ENCODE peak calls at places on chromosomes 11 and 22, in seven cellular contexts. P is AG09309, D is nephron progenitor cell, J is heart right ventricle, H is fibroblast of pulmonary artery, L is endothelial cell, Q is brain microvascular endothelial cell. G is an unnamed sample.

GRCh38 chr11:122863704-122864326 is 18.7 kb upstream of the JHY start:
- DNase-seq in P (no peak), L (peak; percentile 47), H (peak; percentile 67), J (peak; percentile 24), Q (peak; percentile 64), D (peak; percentile 49), G (no peak)

GRCh38 chr11:117220999-117221774 is 10.7 kb downstream of the PCSK7 start:
- DNase-seq in L (no peak), D (no peak), Q (no peak), H (peak; percentile 60), J (peak; percentile 40), P (no peak), G (peak; percentile 32)

GRCh38 chr22:19903031-19903430 is 38.5 kb upstream of the COMT start:
- DNase-seq in Q (no peak), L (no peak), H (no peak), J (no peak), D (peak; percentile 71), P (no peak), G (no peak)

GRCh38 chr22:33919591-33920501 is at the start of gene LARGE1:
- DNase-seq in H (peak; percentile 31), Q (no peak), J (peak; percentile 54), D (peak; percentile 63), L (peak; percentile 46), P (no peak), G (peak; percentile 90)

GRCh38 chr11:93370260-93370659 is 39.7 kb downstream of the DEUP1 start:
- DNase-seq in P (peak; percentile 17), D (no peak), L (no peak), J (no peak), Q (no peak), H (no peak), G (no peak)

GRCh38 chr11:62611705-62612365 is 740 bp downstream of the EML3 start:
- DNase-seq in L (peak; percentile 21), D (peak; percentile 44), Q (no peak), J (peak; percentile 49), P (no peak), H (peak; percentile 83), G (peak; percentile 84)

GRCh38 chr11:112795142-112795815 is 165.9 kb upstream of the NCAM1 start:
- DNase-seq in P (no peak), H (peak; percentile 69), L (peak; percentile 63), D (peak; percentile 43), J (no peak), Q (peak; percentile 12), G (no peak)

GRCh38 chr11:118910309-118911112 is 15.2 kb downstream of the BCL9L start:
- DNase-seq in L (peak; percentile 67), D (peak; percentile 76), Q (peak; percentile 83), P (peak; percentile 91), J (peak; percentile 82), H (peak; percentile 92), G (peak; percentile 95)

GRCh38 chr11:78420255-78420764 is 2.7 kb upstream of the GAB2 start:
- DNase-seq in H (peak; percentile 94), L (peak; percentile 64), J (peak; percentile 68), P (peak; percentile 75), Q (peak; percentile 96), D (peak; percentile 61), G (peak; percentile 81)

GRCh38 chr11:75474240-75474639 is 41.2 kb upstream of the KLHL35 start:
- DNase-seq in L (no peak), D (no peak), P (no peak), H (no peak), Q (no peak), J (no peak), G (peak; percentile 32)

GRCh38 chr11:68116126-68116525 is 5.1 kb downstream of the CHKA start:
- DNase-seq in P (no peak), Q (no peak), J (no peak), H (no peak), L (no peak), D (no peak), G (no peak)

GRCh38 chr11:57288771-57289579 is 35.8 kb downstream of the TNKS1BP1 start:
- DNase-seq in H (peak; percentile 79), P (peak; percentile 76), L (peak; percentile 38), J (no peak), Q (peak; percentile 93), D (peak; percentile 69), G (no peak)

GRCh38 chr11:24496371-24496727 is 504 bp upstream of the LUZP2 start:
- DNase-seq in J (no peak), D (no peak), P (no peak), H (peak; percentile 16), Q (no peak), L (no peak), G (no peak)

GRCh38 chr11:29005401-29005980 is 897.3 kb downstream of the METTL15 start:
- DNase-seq in J (no peak), H (no peak), P (no peak), L (no peak), Q (no peak), D (no peak), G (no peak)

GRCh38 chr11:121134758-121135312 is 33.8 kb downstream of the TECTA start:
- DNase-seq in H (no peak), D (no peak), Q (no peak), P (no peak), L (no peak), J (no peak), G (no peak)

DNA sequence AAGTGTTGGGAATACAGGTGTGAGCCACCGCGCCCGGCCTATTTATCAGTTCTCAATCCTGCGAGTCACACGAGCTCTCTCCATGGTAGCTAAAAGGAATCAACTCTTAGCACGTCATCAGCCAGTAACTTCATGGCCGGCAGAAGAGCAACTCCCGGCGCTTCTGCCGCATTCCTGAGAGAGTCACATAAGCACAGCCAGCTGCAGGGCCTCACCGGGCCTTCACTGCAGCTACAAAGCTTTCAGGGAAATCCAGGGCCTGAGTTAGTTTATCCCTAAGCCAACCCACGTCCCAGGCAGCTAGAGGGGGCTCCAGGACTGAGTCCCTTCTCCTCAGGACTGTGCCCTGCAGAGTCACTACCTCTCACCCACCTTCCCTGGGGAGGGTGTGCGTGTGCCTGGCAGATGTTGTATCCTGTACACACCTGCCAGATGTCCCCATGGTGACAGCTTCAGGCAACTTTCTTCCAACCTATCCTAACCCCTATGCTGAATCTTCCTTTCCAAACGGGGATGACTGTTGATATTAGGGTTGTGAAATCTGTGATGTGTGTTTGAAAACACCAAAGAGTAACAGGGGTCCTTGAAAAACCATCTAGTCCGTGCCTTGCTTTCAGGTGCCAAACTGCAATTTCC is 45.9 kb upstream of the ARFGAP3 start:
- DNase-seq in D (no peak), J (no peak), P (no peak), H (peak; percentile 37), Q (no peak), L (no peak), G (no peak)
- TF ChIP-seq CTCF in D (no peak), J (no peak), P (no peak), H (no peak), Q (peak; percentile 13), L (no peak), G (no peak)

GRCh38 chr22:50001388-50002231 is 11.0 kb downstream of the IL17REL start:
- DNase-seq in Q (no peak), P (no peak), H (no peak), J (no peak), D (no peak), L (no peak), G (no peak)
- TF ChIP-seq CTCF in Q (no peak), P (no peak), H (no peak), J (no peak), D (no peak), L (no peak), G (no peak)

DNA sequence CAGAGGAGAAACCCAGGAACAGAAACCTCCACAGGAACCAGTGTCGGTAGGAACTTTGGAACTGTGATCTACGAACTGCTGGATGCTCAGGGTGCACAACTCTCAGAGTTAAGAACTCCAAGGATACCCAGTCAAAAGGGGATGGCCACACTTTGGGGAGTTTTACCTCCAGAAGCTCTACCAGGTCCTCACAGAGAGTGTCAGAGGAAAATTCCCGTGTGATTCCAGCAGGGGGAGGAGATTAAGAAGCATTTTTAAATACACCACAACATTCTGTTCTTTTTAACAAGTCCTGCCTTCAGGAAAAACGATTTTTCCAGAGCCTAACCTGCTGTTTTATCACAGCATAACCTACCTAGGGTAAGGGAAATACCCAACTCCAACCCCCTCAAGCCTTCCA is 104.0 kb downstream of the SOX6 start:
- DNase-seq in P (no peak), D (no peak), J (no peak), Q (peak; percentile 4), L (no peak), H (peak; percentile 13), G (no peak)
- TF ChIP-seq CTCF in P (no peak), D (peak; percentile 20), J (peak; percentile 16), Q (peak; percentile 58), L (peak; percentile 65), H (peak; percentile 20), G (peak; percentile 24)

GRCh38 chr11:61579398-61580291 is 1.2 kb downstream of the SYT7 start:
- DNase-seq in J (no peak), Q (no peak), L (no peak), H (no peak), D (no peak), P (no peak), G (no peak)
- TF ChIP-seq CTCF in J (no peak), Q (peak; percentile 12), L (no peak), H (no peak), D (no peak), P (no peak), G (no peak)